ENCODE peak calls at places on chromosomes 2 and 18, in six cellular contexts. Y, X, K, V, T and F are unnamed samples.

GRCh38 chr2:161223139-161223732 is 63.0 kb downstream of the TANK start:
- DNase-seq in Y (no peak), X (no peak), K (peak), V (peak), T (peak), F (peak)

GRCh38 chr2:9629222-9630000 is 1.4 kb downstream of the YWHAQ start:
- DNase-seq in Y (no peak), X (no peak), K (no peak), V (peak), T (peak), F (peak)

GRCh38 chr18:43931439-43931838 is 654.1 kb upstream of the SYT4 start:
- DNase-seq in Y (no peak), X (no peak), K (no peak), V (no peak), T (peak), F (peak)

GRCh38 chr2:175432021-175432420 is 250.5 kb upstream of the ATP5MC3 start:
- DNase-seq in Y (no peak), X (no peak), K (no peak), V (no peak), T (peak), F (no peak)

GRCh38 chr2:220506466-220506865 is 879.0 kb downstream of the SLC4A3 start:
- DNase-seq in Y (no peak), X (no peak), K (peak), V (no peak), T (no peak), F (peak)

GRCh38 chr2:28716265-28716865 is 35.3 kb upstream of the PPP1CB start:
- DNase-seq in Y (peak), X (no peak), K (no peak), V (peak), T (peak), F (peak)

GRCh38 chr2:19176977-19177376 is 181.4 kb downstream of the OSR1 start:
- DNase-seq in Y (no peak), X (no peak), K (no peak), V (no peak), T (no peak), F (no peak)

GRCh38 chr2:205474746-205475145 is 207.6 kb upstream of the NRP2 start:
- DNase-seq in Y (no peak), X (no peak), K (no peak), V (peak), T (no peak), F (no peak)